ENCODE peak calls at places on chromosomes 4 and X, in five cellular contexts. L, A, H, W and V are unnamed samples.

GRCh38 chrX:10108288-10108687 is 48.5 kb upstream of the CLCN4 start:
- DNase-seq in L (no peak), A (no peak), H (no peak), W (no peak), V (no peak)

GRCh38 chr4:31194823-31195222 is 474.7 kb downstream of the PCDH7 start:
- DNase-seq in L (no peak), A (no peak), H (no peak), W (no peak), V (no peak)

GRCh38 chr4:100986360-100986868 is 360.9 kb downstream of the PPP3CA start:
- DNase-seq in L (peak), A (no peak), H (no peak), W (peak), V (no peak)

GRCh38 chr4:65510976-65511375 is 159.3 kb downstream of the EPHA5 start:
- DNase-seq in L (no peak), A (no peak), H (no peak), W (no peak), V (no peak)

GRCh38 chrX:108199691-108200090 is 108.1 kb downstream of the ATG4A start:
- DNase-seq in L (peak), A (peak), H (peak), W (no peak), V (no peak)

GRCh38 chrX:154113729-154114128 is 16.2 kb upstream of the MECP2 start:
- DNase-seq in L (no peak), A (no peak), H (no peak), W (no peak), V (no peak)

GRCh38 chrX:55598333-55598732 is 24.9 kb upstream of the FOXR2 start:
- DNase-seq in L (no peak), A (no peak), H (no peak), W (no peak), V (no peak)

GRCh38 chr4:137471895-137472294 is 60.4 kb downstream of the PCDH18 start:
- DNase-seq in L (no peak), A (no peak), H (no peak), W (no peak), V (no peak)

GRCh38 chrX:17792842-17793241 is 55.5 kb downstream of the SCML1 start:
- DNase-seq in L (no peak), A (no peak), H (no peak), W (no peak), V (no peak)

GRCh38 chr4:88077911-88078310 is 70.5 kb downstream of the PKD2 start:
- DNase-seq in L (no peak), A (no peak), H (no peak), W (no peak), V (no peak)

GRCh38 chr4:122815248-122815647 is 11.4 kb upstream of the FGF2 start:
- DNase-seq in L (no peak), A (no peak), H (no peak), W (no peak), V (no peak)

GRCh38 chr4:113881256-113881655 is 98.2 kb downstream of the ARSJ start:
- DNase-seq in L (no peak), A (no peak), H (no peak), W (no peak), V (no peak)

GRCh38 chr4:157727163-157727562 is 445.7 kb downstream of the GASK1B start:
- DNase-seq in L (no peak), A (no peak), H (no peak), W (no peak), V (no peak)

GRCh38 chr4:157728215-157728614 is 444.6 kb downstream of the GASK1B start:
- DNase-seq in L (no peak), A (no peak), H (no peak), W (no peak), V (no peak)
- TF ChIP-seq HDAC2 in L (no peak), A (no peak), H (no peak), W (no peak), V (no peak)

GRCh38 chr4:118905546-118905945 is 16.9 kb downstream of the SYNPO2 start:
- DNase-seq in L (no peak), A (no peak), H (peak), W (no peak), V (no peak)
- TF ChIP-seq HDAC2 in L (no peak), A (no peak), H (no peak), W (no peak), V (no peak)

DNA sequence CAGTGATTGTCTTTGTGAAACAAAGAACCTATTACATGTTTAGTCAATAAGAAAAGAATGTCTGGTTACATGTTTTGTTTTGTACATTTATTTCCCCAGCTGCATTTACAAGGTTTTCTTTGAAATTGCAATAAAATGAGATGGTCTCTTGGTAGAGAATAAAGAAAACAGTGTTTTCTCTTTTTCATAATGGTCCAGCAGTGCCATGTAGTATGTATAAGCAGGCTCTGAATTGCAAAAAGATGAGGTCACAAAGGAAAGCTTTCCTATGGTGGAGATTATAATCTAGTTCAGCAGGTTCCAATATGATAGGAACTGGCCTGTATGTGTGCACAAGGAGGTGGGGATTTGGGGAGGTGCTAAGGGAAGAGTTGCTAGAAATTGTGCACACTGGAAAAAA is 1417.3 kb downstream of the STIM2 start:
- DNase-seq in L (no peak), A (no peak), H (no peak), W (no peak), V (no peak)
- TF ChIP-seq HDAC2 in L (no peak), A (no peak), H (no peak), W (no peak), V (no peak)

DNA sequence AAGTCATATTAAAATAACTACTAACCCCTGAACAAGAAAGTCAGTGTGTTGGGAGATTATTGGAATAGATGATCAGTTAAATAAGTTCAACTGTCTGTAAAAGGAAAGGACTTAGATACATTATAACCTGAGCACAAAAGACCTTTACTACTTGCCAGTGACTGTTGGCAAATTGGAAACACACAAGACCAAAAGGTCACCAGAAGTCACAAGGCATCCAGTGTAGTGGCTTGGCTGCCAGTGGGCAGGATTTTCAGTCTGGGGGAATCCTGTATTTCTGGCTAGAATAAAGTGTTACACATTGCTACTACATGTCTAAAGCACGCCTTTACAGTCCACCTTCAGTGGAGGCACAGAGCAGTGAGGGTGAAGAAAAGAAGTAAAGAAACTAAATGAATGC is 108.3 kb upstream of the AR start:
- DNase-seq in L (no peak), A (no peak), H (no peak), W (no peak), V (no peak)
- TF ChIP-seq HDAC2 in L (no peak), A (no peak), H (no peak), W (no peak), V (no peak)

GRCh38 chr4:158811216-158811540 is 42.4 kb downstream of the FNIP2 start:
- DNase-seq in L (no peak), A (no peak), H (no peak), W (no peak), V (no peak)

GRCh38 chr4:158812133-158812532 is 43.3 kb downstream of the FNIP2 start:
- DNase-seq in L (no peak), A (no peak), H (no peak), W (no peak), V (no peak)

GRCh38 chr4:158810487-158811215 is 41.8 kb downstream of the FNIP2 start:
- DNase-seq in L (no peak), A (no peak), H (no peak), W (no peak), V (no peak)

GRCh38 chr4:158812543-158812942 is 43.7 kb downstream of the FNIP2 start:
- DNase-seq in L (peak), A (no peak), H (no peak), W (no peak), V (no peak)

GRCh38 chr4:158811704-158812103 is 42.9 kb downstream of the FNIP2 start:
- DNase-seq in L (no peak), A (no peak), H (peak), W (no peak), V (no peak)
- TF ChIP-seq HDAC2 in L (no peak), A (no peak), H (no peak), W (no peak), V (no peak)

DNA sequence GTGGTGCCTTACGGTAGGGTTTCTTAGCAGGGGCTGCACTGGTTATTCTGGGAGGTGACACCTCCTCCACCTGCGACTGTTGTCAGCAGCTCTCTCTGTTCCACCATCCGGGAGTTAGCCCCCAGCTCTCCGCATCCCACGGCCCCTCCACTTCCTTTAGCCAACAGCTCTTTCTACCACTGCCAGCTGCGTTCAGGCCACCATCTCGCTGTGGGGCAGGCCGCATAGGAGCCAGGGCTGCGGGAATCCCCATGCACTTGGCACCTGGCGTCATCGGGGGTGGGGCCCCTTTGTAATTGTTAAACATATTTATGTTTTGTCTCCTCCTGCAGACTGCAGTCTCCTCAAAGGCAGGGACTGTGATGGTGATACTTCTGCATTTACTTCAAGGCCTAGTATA is 480.2 kb downstream of the SMARCA1 start:
- DNase-seq in L (no peak), A (no peak), H (no peak), W (no peak), V (no peak)
- TF ChIP-seq HDAC2 in L (no peak), A (no peak), H (no peak), W (no peak), V (no peak)

GRCh38 chr4:27763830-27764525 is 903.3 kb downstream of the STIM2 start:
- DNase-seq in L (no peak), A (no peak), H (no peak), W (no peak), V (no peak)

GRCh38 chr4:27760176-27760575 is 899.5 kb downstream of the STIM2 start:
- DNase-seq in L (no peak), A (no peak), H (no peak), W (no peak), V (no peak)

GRCh38 chr4:27764526-27764837 is 903.8 kb downstream of the STIM2 start:
- DNase-seq in L (no peak), A (no peak), H (no peak), W (no peak), V (peak)

DNA sequence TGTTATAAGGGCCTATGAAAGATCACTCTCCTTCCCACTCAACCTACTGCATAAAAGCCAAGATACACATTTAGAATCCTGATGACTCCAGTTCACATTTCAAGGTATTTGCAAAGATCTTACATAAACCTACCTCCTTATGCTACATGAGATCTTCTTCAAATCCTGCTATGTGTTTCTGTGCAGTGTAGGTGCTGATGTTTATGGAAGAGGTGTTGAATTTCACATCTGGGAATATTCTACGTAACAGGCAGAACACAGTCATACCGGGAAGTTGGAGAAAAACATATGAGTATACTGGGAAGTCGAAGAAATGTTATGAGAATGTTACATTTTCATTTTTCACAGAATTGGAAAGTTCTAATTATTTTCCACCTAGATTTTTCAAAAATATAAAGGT is 899.0 kb downstream of the STIM2 start:
- DNase-seq in L (no peak), A (no peak), H (no peak), W (no peak), V (no peak)
- TF ChIP-seq HDAC2 in L (no peak), A (no peak), H (no peak), W (no peak), V (no peak)

GRCh38 chr4:181685461-181685860 is 557.7 kb upstream of the TENM3 start:
- DNase-seq in L (no peak), A (no peak), H (no peak), W (no peak), V (no peak)

GRCh38 chr4:181684310-181684709 is 558.9 kb upstream of the TENM3 start:
- DNase-seq in L (no peak), A (no peak), H (no peak), W (no peak), V (no peak)

GRCh38 chr4:181688416-181688815 is 554.8 kb upstream of the TENM3 start:
- DNase-seq in L (no peak), A (no peak), H (no peak), W (no peak), V (no peak)

GRCh38 chr4:181687116-181687515 is 556.1 kb upstream of the TENM3 start:
- DNase-seq in L (no peak), A (no peak), H (no peak), W (no peak), V (no peak)

DNA sequence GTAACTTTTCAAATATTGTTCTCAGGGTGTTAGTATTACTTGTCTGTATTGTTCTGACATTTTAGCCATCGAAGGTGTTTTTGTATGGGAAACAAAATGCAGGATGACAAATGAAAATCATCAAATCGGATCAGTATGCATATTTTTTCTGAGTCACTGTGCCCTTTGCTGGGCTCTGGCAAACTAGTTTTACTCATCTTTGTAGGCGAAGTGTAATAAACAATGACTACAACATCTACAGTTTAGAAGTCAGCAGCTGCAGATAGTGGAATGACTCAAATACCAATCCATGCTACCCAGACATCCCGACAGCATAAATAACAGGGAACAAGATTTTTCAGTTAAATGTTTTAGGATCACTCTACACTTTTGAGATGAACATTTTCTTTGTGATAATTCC is 557.3 kb upstream of the TENM3 start:
- DNase-seq in L (no peak), A (no peak), H (no peak), W (no peak), V (no peak)
- TF ChIP-seq HDAC2 in L (no peak), A (no peak), H (no peak), W (no peak), V (no peak)

DNA sequence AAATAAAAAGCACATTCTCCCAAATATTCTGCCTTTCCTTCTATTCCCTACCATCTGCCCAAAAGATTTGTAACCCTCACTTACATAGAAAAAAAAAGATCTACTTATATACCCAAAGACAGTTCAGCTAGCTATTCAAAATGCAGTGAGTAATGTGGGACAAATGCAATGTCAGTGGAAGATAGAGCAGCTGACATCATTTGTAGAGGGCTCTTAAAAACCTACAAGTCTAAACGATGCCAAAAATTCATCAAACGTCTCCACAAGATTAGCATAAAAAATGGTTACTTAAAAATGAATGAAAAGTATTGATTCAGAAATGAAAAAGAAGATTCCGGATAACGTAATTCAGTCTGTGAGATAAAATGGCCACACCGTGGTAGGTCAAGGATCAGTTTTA is 96.5 kb downstream of the ASB9 start:
- DNase-seq in L (no peak), A (no peak), H (no peak), W (no peak), V (no peak)
- TF ChIP-seq HDAC2 in L (no peak), A (no peak), H (no peak), W (no peak), V (no peak)

DNA sequence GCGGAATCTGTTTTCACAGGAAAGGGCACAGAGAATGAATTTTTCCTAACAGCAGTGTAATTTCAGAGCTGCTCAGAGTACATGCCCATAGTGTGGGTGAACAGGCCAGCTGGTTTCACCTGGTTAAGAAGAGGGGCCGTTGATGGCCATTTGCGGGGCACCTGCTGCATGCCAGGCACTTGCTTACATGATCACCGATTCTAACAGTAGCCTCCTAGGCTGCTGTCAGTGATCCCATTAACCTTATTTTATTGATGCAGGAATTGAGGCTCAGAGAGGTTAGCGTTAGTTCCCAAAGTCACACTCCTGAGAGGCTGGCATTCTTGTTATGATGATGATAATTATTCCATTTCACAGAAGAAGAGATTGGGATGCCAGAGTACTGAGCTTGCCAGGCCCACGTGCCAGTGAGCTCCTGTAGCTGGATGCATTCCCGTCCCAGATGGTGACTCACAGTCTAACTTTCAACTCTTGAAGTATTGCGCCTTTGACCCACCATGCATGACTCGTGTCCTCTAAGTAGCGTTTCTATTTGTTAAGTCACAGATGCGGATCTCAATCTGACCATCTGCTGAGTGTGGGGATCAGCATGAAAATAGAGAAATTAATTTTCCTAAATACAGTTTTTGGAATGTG is 76.5 kb downstream of the PSAPL1 start:
- DNase-seq in L (no peak), A (peak), H (no peak), W (no peak), V (no peak)
- TF ChIP-seq HDAC2 in L (no peak), A (no peak), H (no peak), W (no peak), V (no peak)